ENCODE peak calls at places on chromosome 11, in five cellular contexts. T is stimulated activated CD4-positive, alpha-beta T cell treated with anti-CD3 and anti-CD28 coated beads, Interleukin-1b, Interleukin-23, amount 100 ng/mL, for 24 hours; N is HL-60; L is activated gamma-delta T cell treated with Interleukin-2 at 50 U/mL for 16 hours; X is NCI-H1092. P is an unnamed sample.

GRCh38 chr11:66846671-66847091 is 3.4 kb downstream of the RCE1 start:
- DNase-seq in N (no peak), L (no peak), X (no peak), T (no peak), P (no peak)

GRCh38 chr11:17760102-17761029 is 25.8 kb downstream of the KCNC1 start:
- DNase-seq in N (no peak), L (no peak), X (peak; percentile 48), T (no peak), P (no peak)

GRCh38 chr11:134364261-134364660 is 32.5 kb downstream of the GLB1L2 start:
- DNase-seq in N (no peak), T (no peak), L (no peak), X (no peak), P (no peak)

GRCh38 chr11:18907391-18907790 is 31.8 kb downstream of the MRGPRX1 start:
- DNase-seq in X (no peak), L (no peak), N (no peak), T (no peak), P (no peak)

GRCh38 chr11:61129608-61130523 is 27.6 kb downstream of the CD5 start:
- DNase-seq in T (peak; percentile 89), L (peak; percentile 89), X (no peak), N (peak; percentile 79), P (no peak)

GRCh38 chr11:221998-222789 is 13.9 kb downstream of the SIRT3 start:
- DNase-seq in X (no peak), L (no peak), N (no peak), T (no peak), P (no peak)

GRCh38 chr11:25094085-25094802 is 597.4 kb downstream of the LUZP2 start:
- DNase-seq in N (no peak), T (no peak), L (no peak), X (no peak), P (no peak)

GRCh38 chr11:32830413-32830738 is 649 bp downstream of the PRRG4 start:
- DNase-seq in T (no peak), X (no peak), L (no peak), N (peak; percentile 55), P (no peak)

GRCh38 chr11:33545941-33546340 is 154.7 kb downstream of the C11orf91 start:
- DNase-seq in N (no peak), T (no peak), L (no peak), X (no peak), P (no peak)

GRCh38 chr11:65430406-65431217 is 8.0 kb downstream of the NEAT1 start:
- DNase-seq in X (no peak), N (no peak), L (no peak), T (no peak), P (no peak)

GRCh38 chr11:118908931-118909618 is 16.7 kb downstream of the BCL9L start:
- DNase-seq in X (peak; percentile 37), L (no peak), T (no peak), N (no peak), P (peak; percentile 39)

GRCh38 chr11:59097113-59097708 is 9.8 kb upstream of the FAM111B start:
- DNase-seq in X (peak; percentile 2), L (peak; percentile 63), N (no peak), T (peak; percentile 50), P (no peak)

GRCh38 chr11:77590194-77590591 is 440 bp downstream of the AQP11 start:
- DNase-seq in N (no peak), L (peak; percentile 6), X (peak; percentile 60), T (no peak), P (no peak)

GRCh38 chr11:59615132-59615636 is 390 bp downstream of the OSBP start:
- DNase-seq in T (peak; percentile 30), X (peak; percentile 40), N (no peak), L (peak; percentile 62), P (no peak)

GRCh38 chr11:65180877-65181568 is 705 bp upstream of the CAPN1 start:
- DNase-seq in N (peak; percentile 58), T (peak; percentile 47), L (peak; percentile 48), X (peak; percentile 36), P (peak; percentile 63)

GRCh38 chr11:102446606-102447005 is 6.0 kb downstream of the TMEM123 start:
- DNase-seq in X (no peak), T (no peak), L (no peak), N (no peak), P (no peak)

GRCh38 chr11:117199061-117199915 is at the start of gene TAGLN:
- DNase-seq in T (no peak), N (no peak), X (no peak), L (no peak), P (no peak)

GRCh38 chr11:2929880-2930704 is 872 bp upstream of the PHLDA2 start:
- DNase-seq in N (peak; percentile 37), L (no peak), X (peak; percentile 23), T (no peak), P (no peak)

GRCh38 chr11:125886997-125887372 is 483 bp upstream of the HYLS1 start:
- DNase-seq in T (no peak), X (no peak), N (no peak), L (peak; percentile 22), P (no peak)

GRCh38 chr11:16154715-16155396 is 201.5 kb downstream of the SOX6 start:
- DNase-seq in T (no peak), L (no peak), X (no peak), N (no peak), P (no peak)

GRCh38 chr11:84291996-84292395 is 1005.8 kb upstream of the CCDC90B start:
- DNase-seq in X (no peak), L (no peak), N (no peak), T (no peak), P (no peak)

GRCh38 chr11:97110376-97110775 is 720.6 kb downstream of the JRKL start:
- DNase-seq in T (no peak), X (no peak), N (no peak), L (no peak), P (no peak)

GRCh38 chr11:64801591-64802369 is 1.2 kb downstream of the MAP4K2 start:
- DNase-seq in X (no peak), T (no peak), N (no peak), L (no peak), P (no peak)

GRCh38 chr11:117484159-117484558 is 156.5 kb downstream of the CEP164 start:
- DNase-seq in X (no peak), T (no peak), N (no peak), L (no peak), P (no peak)

GRCh38 chr11:34633990-34634725 is 13.3 kb downstream of the EHF start:
- DNase-seq in N (peak; percentile 63), X (no peak), L (no peak), T (no peak), P (no peak)

GRCh38 chr11:110130642-110131238 is 37.5 kb downstream of the ZC3H12C start:
- DNase-seq in T (no peak), N (no peak), L (no peak), X (peak; percentile 96), P (no peak)

GRCh38 chr11:94546886-94547285 is 3.2 kb downstream of the FUT4 start:
- DNase-seq in X (no peak), N (no peak), L (no peak), T (no peak), P (no peak)

GRCh38 chr11:124446926-124447325 is 1.4 kb upstream of the OR8B8 start:
- DNase-seq in L (no peak), T (no peak), N (no peak), X (no peak), P (no peak)

GRCh38 chr11:75450826-75451783 is 18.1 kb upstream of the KLHL35 start:
- DNase-seq in X (no peak), L (peak; percentile 12), N (no peak), T (peak; percentile 22), P (no peak)

GRCh38 chr11:121595717-121596156 is 143.0 kb upstream of the SORL1-AS1 start:
- DNase-seq in N (no peak), L (no peak), T (no peak), X (no peak), P (peak; percentile 53)

GRCh38 chr11:12871251-12871650 is 137.9 kb upstream of the RASSF10 start:
- DNase-seq in X (no peak), N (no peak), L (no peak), T (no peak), P (no peak)

P was measured in T1000.